ENCODE peak calls at places on chromosome 15, in ten cellular contexts. H is brain microvascular endothelial cell; F is body of pancreas; A is adrenal gland; Q is fibroblast of lung; G is tibial nerve; Z is dorsolateral prefrontal cortex; I is CD8-positive, alpha-beta T cell; M is cardiac muscle cell; R is GM23338. U is an unnamed sample.

GRCh38 chr15:86892774-86893449 is 813.2 kb downstream of the AGBL1 start:
- DNase-seq in R (peak; percentile 36), H (peak; percentile 68), M (peak; percentile 68), A (no peak), F (no peak), Z (no peak), G (no peak), Q (no peak), I (no peak), U (peak; percentile 61)

GRCh38 chr15:76996526-76997401 is 1.8 kb downstream of the PSTPIP1 start:
- DNase-seq in H (no peak), R (no peak), Q (peak; percentile 12), F (no peak), Z (peak; percentile 38), A (no peak), M (no peak), G (peak; percentile 7), I (peak; percentile 59), U (no peak)

GRCh38 chr15:76286231-76286879 is 24.9 kb downstream of the ETFA start:
- DNase-seq in Q (peak; percentile 20), F (no peak), R (no peak), H (no peak), M (no peak), A (peak; percentile 12), G (no peak), I (peak; percentile 15), Z (no peak), U (peak; percentile 43)

GRCh38 chr15:93955197-93955596 is 276.2 kb upstream of the MCTP2 start:
- DNase-seq in Q (no peak), A (no peak), G (no peak), F (no peak), M (peak; percentile 75), H (no peak), I (no peak), R (no peak), Z (no peak), U (no peak)

GRCh38 chr15:19956124-19956796 is 585.3 kb downstream of the GOLGA6L6 start:
- DNase-seq in F (no peak), M (no peak), Q (no peak), H (no peak), Z (no peak), A (no peak), I (no peak), G (no peak), R (no peak), U (no peak)

GRCh38 chr15:89751748-89752147 is 699 bp upstream of the MESP1 start:
- DNase-seq in R (no peak), I (no peak), G (no peak), M (no peak), H (no peak), A (no peak), Q (no peak), Z (no peak), F (peak; percentile 94), U (no peak)

GRCh38 chr15:39665629-39666245 is 84.9 kb downstream of the THBS1 start:
- DNase-seq in Q (no peak), G (no peak), F (no peak), I (no peak), A (no peak), R (peak; percentile 37), H (no peak), Z (no peak), M (no peak), U (no peak)

GRCh38 chr15:90228960-90229359 is 4.8 kb downstream of the CIB1 start:
- DNase-seq in M (no peak), R (no peak), F (no peak), A (no peak), I (no peak), G (no peak), Q (no peak), H (no peak), Z (no peak), U (no peak)

GRCh38 chr15:38486946-38487345 is 33.0 kb downstream of the FAM98B start:
- DNase-seq in F (no peak), Z (no peak), R (no peak), Q (no peak), I (no peak), M (no peak), A (no peak), G (no peak), H (no peak), U (no peak)

GRCh38 chr15:70047386-70048195 is 50.1 kb downstream of the TLE3 start:
- DNase-seq in I (no peak), G (no peak), Q (peak; percentile 65), F (no peak), R (no peak), H (no peak), M (no peak), A (no peak), Z (peak; percentile 17), U (no peak)

GRCh38 chr15:40106203-40107161 is 2.2 kb downstream of the BMF start:
- DNase-seq in G (peak; percentile 60), M (peak; percentile 68), H (no peak), R (peak; percentile 97), I (no peak), Z (no peak), Q (peak; percentile 70), F (peak; percentile 94), A (peak; percentile 83), U (peak; percentile 72)

GRCh38 chr15:66092053-66092976 is 161.2 kb downstream of the MEGF11 start:
- DNase-seq in F (no peak), A (no peak), R (peak; percentile 18), G (no peak), M (no peak), H (no peak), Q (no peak), Z (no peak), I (no peak), U (no peak)

GRCh38 chr15:55277116-55277564 is 12.5 kb downstream of the RAB27A start:
- DNase-seq in H (no peak), R (no peak), Z (no peak), F (no peak), A (no peak), M (no peak), I (peak; percentile 34), G (no peak), Q (peak; percentile 75), U (peak; percentile 63)

GRCh38 chr15:45641374-45641778 is 6.5 kb downstream of the SQOR start:
- DNase-seq in H (peak; percentile 80), F (peak; percentile 81), R (no peak), M (no peak), A (no peak), I (no peak), G (no peak), Q (peak; percentile 94), Z (no peak), U (peak; percentile 94)

GRCh38 chr15:40982855-40983254 is 29.6 kb downstream of the CHAC1 start:
- DNase-seq in Z (no peak), Q (peak; percentile 80), F (no peak), H (peak; percentile 44), G (no peak), R (no peak), M (no peak), I (no peak), A (peak; percentile 21), U (peak; percentile 62)

GRCh38 chr15:31438601-31439265 is 112.1 kb downstream of the KLF13 start:
- DNase-seq in Z (no peak), I (no peak), F (no peak), G (no peak), Q (no peak), M (no peak), A (no peak), R (no peak), H (no peak), U (no peak)

GRCh38 chr15:100525894-100526512 is 2.7 kb downstream of the CERS3 start:
- DNase-seq in F (peak; percentile 67), Z (peak; percentile 62), I (no peak), R (no peak), A (peak; percentile 19), G (no peak), M (no peak), H (no peak), Q (no peak), U (no peak)
- TF ChIP-seq CTCF in F (no peak), Z (no peak), I (no peak), R (no peak), A (no peak), G (no peak), M (no peak), H (no peak), Q (no peak), U (no peak)

GRCh38 chr15:82681371-82681770 is 28.3 kb downstream of the AP3B2 start:
- DNase-seq in Q (no peak), Z (no peak), M (no peak), F (no peak), A (no peak), I (no peak), H (no peak), R (peak; percentile 5), G (no peak), U (no peak)
- H3K4me3 ChIP-seq in Q (no peak overlapping the region), Z (no peak overlapping the region), M (no peak overlapping the region), F (no peak overlapping the region), A (no peak overlapping the region), I (peak overlapping the region; percentile 71), H (no peak overlapping the region), R (peak overlapping the region; percentile 92), G (no peak overlapping the region), U (no peak overlapping the region)

GRCh38 chr15:28113426-28114113 is 14.5 kb upstream of the OCA2 start:
- DNase-seq in I (no peak), G (no peak), H (no peak), R (no peak), Z (no peak), M (no peak), A (no peak), F (no peak), Q (no peak), U (no peak)
- TF ChIP-seq CTCF in I (no peak), G (no peak), H (no peak), R (no peak), Z (no peak), M (no peak), A (no peak), F (no peak), Q (no peak), U (no peak)

DNA sequence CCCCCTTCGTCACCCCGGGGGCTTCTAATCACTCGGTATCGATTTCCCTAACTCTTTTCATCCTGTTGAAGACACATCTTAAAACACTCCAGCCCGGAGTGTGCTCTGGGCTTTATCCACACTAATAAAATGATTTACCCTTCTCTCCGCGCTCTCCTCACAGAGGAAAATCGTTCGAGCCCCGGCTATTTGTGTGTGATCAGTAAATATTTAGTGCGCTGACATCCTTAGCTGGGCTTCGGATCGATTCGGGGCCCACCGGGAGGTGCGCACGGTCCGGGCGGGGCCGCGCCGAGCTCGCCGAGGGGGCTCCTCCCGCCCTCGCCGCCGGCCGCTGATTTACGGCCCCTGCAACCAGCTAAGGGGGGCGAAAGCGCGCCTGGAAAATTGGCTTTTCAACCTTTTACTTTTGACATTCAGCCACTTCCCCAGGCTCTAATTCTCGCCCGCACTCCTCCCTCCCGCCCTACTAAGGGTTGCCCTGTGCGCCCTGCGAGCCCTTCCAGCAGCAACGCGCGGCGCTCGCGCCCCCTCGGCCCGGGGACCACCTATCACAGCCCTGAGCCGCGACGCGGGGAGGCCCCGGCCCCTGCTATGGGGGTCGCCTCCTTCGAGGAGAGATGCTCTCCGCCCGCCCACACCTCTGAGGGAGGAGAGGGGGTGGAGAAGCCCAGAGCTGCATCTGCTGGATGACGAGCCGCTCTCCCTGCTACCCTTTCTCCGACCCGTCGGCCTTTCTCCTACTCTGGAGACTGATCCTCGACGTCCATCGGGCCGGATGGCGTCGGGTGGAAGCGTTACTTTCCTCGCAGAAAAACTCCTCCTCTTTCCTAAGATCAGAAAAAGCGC is 7.9 kb upstream of the NR2F2 start:
- DNase-seq in M (no peak), F (no peak), Z (no peak), A (no peak), G (peak; percentile 19), H (peak; percentile 27), I (no peak), Q (peak; percentile 69), R (peak; percentile 70), U (peak; percentile 65)
- H3K4me3 ChIP-seq in M (no peak overlapping the region), F (no peak overlapping the region), Z (peak overlapping the region; percentile 49), A (no peak overlapping the region), G (peak overlapping the region; percentile 56), H (peak overlapping the region; percentile 56), I (no peak overlapping the region), Q (peak overlapping the region; percentile 65), R (peak overlapping the region; percentile 59), U (peak overlapping the region; percentile 55)